ENCODE peak calls at places on chromosomes 12 and 14, in four cellular contexts. U is body of pancreas, D is IMR-90, O is kidney epithelial cell. T is an unnamed sample.

GRCh38 chr14:102220031-102220430 is 80.3 kb downstream of the WDR20 start:
- DNase-seq in U (no peak), D (no peak), O (no peak), T (peak; percentile 37)

GRCh38 chr12:124626841-124627502 is 59.6 kb upstream of the NCOR2 start:
- DNase-seq in U (peak; percentile 65), D (peak; percentile 43), O (no peak), T (peak; percentile 36)

GRCh38 chr14:35444104-35444503 is 39.6 kb upstream of the NFKBIA start:
- DNase-seq in U (no peak), D (no peak), O (no peak), T (no peak)

GRCh38 chr14:99572173-99572999 is 31.6 kb downstream of the CCDC85C start:
- DNase-seq in U (peak; percentile 63), D (no peak), O (no peak), T (no peak)

GRCh38 chr12:95646781-95647184 is 95.5 kb upstream of the USP44 start:
- DNase-seq in U (no peak), D (peak; percentile 84), O (peak; percentile 56), T (no peak)

GRCh38 chr14:50311337-50311973 is 574 bp downstream of the L2HGDH start:
- DNase-seq in U (no peak), D (no peak), O (no peak), T (no peak)

GRCh38 chr12:57723630-57723962 is 14.9 kb downstream of the AGAP2 start:
- DNase-seq in U (no peak), D (no peak), O (no peak), T (no peak)

GRCh38 chr12:84117190-84117589 is 795.4 kb downstream of the SLC6A15 start:
- DNase-seq in U (no peak), D (no peak), O (no peak), T (no peak)

GRCh38 chr12:87660987-87661769 is 368.0 kb downstream of the C12orf50 start:
- DNase-seq in U (peak; percentile 35), D (peak; percentile 4), O (no peak), T (no peak)

GRCh38 chr12:80701388-80701787 is 6.0 kb upstream of the MYF6 start:
- DNase-seq in U (no peak), D (peak; percentile 1), O (no peak), T (no peak)

GRCh38 chr14:49464885-49465284 is 121.3 kb downstream of the RPS29 start:
- DNase-seq in U (no peak), D (no peak), O (no peak), T (no peak)

GRCh38 chr12:52415870-52416750 is 10.0 kb upstream of the KRT82 start:
- DNase-seq in U (peak; percentile 57), D (peak; percentile 71), O (no peak), T (no peak)

GRCh38 chr12:120460157-120460556 is 9.4 kb downstream of the SRSF9 start:
- DNase-seq in U (no peak), D (no peak), O (no peak), T (no peak)

GRCh38 chr14:24376448-24377070 is 8.6 kb downstream of the NFATC4 start:
- DNase-seq in U (no peak), D (no peak), O (no peak), T (no peak)

GRCh38 chr12:123519151-123520001 is 14.1 kb downstream of the RILPL1 start:
- DNase-seq in U (peak; percentile 53), D (peak; percentile 56), O (peak; percentile 71), T (peak; percentile 57)

GRCh38 chr12:58424735-58425379 is 483.5 kb downstream of the ATP23 start:
- DNase-seq in U (no peak), D (no peak), O (no peak), T (no peak)

GRCh38 chr12:96500686-96501085 is 11.3 kb downstream of the CFAP54 start:
- DNase-seq in U (no peak), D (peak; percentile 40), O (no peak), T (no peak)

GRCh38 chr12:19220861-19221466 is 91.4 kb downstream of the PLEKHA5 start:
- DNase-seq in U (no peak), D (peak; percentile 89), O (no peak), T (no peak)

GRCh38 chr12:125128806-125129571 is 63.8 kb downstream of the AACS start:
- DNase-seq in U (no peak), D (no peak), O (no peak), T (no peak)

GRCh38 chr12:89247962-89248361 is 104.3 kb downstream of the DUSP6 start:
- DNase-seq in U (no peak), D (peak; percentile 33), O (no peak), T (no peak)

GRCh38 chr12:124510301-124510970 is 57.0 kb downstream of the NCOR2 start:
- DNase-seq in U (peak; percentile 49), D (no peak), O (no peak), T (no peak)

GRCh38 chr14:49615776-49616175 is 4.7 kb downstream of the RPL36AL start:
- DNase-seq in U (no peak), D (no peak), O (no peak), T (no peak)

GRCh38 chr12:93079976-93080375 is 150.9 kb upstream of the EEA1 start:
- DNase-seq in U (no peak), D (no peak), O (no peak), T (no peak)

GRCh38 chr14:94998702-94999101 is 158.6 kb downstream of the DICER1 start:
- DNase-seq in U (no peak), D (no peak), O (no peak), T (no peak)

GRCh38 chr12:101795786-101796185 is 35.0 kb downstream of the GNPTAB start:
- DNase-seq in U (no peak), D (no peak), O (no peak), T (no peak)

GRCh38 chr12:58030566-58031279 is 89.4 kb downstream of the ATP23 start:
- DNase-seq in U (no peak), D (peak; percentile 4), O (peak; percentile 35), T (no peak)

GRCh38 chr12:127162307-127162706 is 1104.7 kb upstream of the TMEM132C start:
- DNase-seq in U (no peak), D (no peak), O (no peak), T (no peak)

GRCh38 chr12:111404362-111405148 is 1.2 kb upstream of the SH2B3 start:
- DNase-seq in U (peak; percentile 65), D (no peak), O (no peak), T (no peak)

GRCh38 chr12:12977231-12977630 is 22.8 kb downstream of the HEBP1 start:
- DNase-seq in U (no peak), D (no peak), O (no peak), T (no peak)

GRCh38 chr14:75519826-75520692 is 2.2 kb upstream of the BATF start:
- DNase-seq in U (no peak), D (peak; percentile 65), O (no peak), T (no peak)

GRCh38 chr12:29725587-29726320 is 58.0 kb downstream of the TMTC1 start:
- DNase-seq in U (no peak), D (peak; percentile 70), O (no peak), T (no peak)

GRCh38 chr14:66085224-66085623 is 400.9 kb upstream of the CCDC196 start:
- DNase-seq in U (no peak), D (no peak), O (no peak), T (no peak)

GRCh38 chr14:86364634-86365033 is 834.7 kb downstream of the FLRT2 start:
- DNase-seq in U (no peak), D (no peak), O (no peak), T (no peak)

GRCh38 chr12:113899042-113899843 is 66.9 kb downstream of the RBM19 start:
- DNase-seq in U (peak; percentile 38), D (no peak), O (no peak), T (no peak)

GRCh38 chr12:43882578-43883178 is 46.8 kb downstream of the TMEM117 start:
- DNase-seq in U (peak; percentile 37), D (peak; percentile 76), O (no peak), T (no peak)

GRCh38 chr12:77102123-77102522 is 36.8 kb upstream of the E2F7 start:
- DNase-seq in U (no peak), D (no peak), O (no peak), T (no peak)

GRCh38 chr14:21055473-21056117 is 2.0 kb upstream of the RNASE8 start:
- DNase-seq in U (peak; percentile 50), D (no peak), O (no peak), T (no peak)

GRCh38 chr12:86838709-86839108 is 582.5 kb upstream of the MGAT4C start:
- DNase-seq in U (no peak), D (no peak), O (no peak), T (peak; percentile 44)

GRCh38 chr12:754871-755562 is 2.6 kb downstream of the WNK1 start:
- DNase-seq in U (peak; percentile 9), D (peak; percentile 81), O (no peak), T (no peak)
- H3K4me3 ChIP-seq in U (no peak overlapping the region), D (peak overlapping the region; percentile 65), O (peak overlapping the region; percentile 92), T (peak overlapping the region; percentile 82)

GRCh38 chr12:24705741-24706358 is 243.1 kb downstream of the BCAT1 start:
- DNase-seq in U (no peak), D (peak; percentile 29), O (no peak), T (no peak)
- H3K4me3 ChIP-seq in U (no peak overlapping the region), D (no peak overlapping the region), O (no peak overlapping the region), T (no peak overlapping the region)

GRCh38 chr14:22540811-22541360 is 48.1 kb downstream of the DAD1 start:
- DNase-seq in U (no peak), D (no peak), O (no peak), T (no peak)

GRCh38 chr14:22541721-22542120 is 47.3 kb downstream of the DAD1 start:
- DNase-seq in U (no peak), D (no peak), O (no peak), T (no peak)

GRCh38 chr14:22544406-22544805 is 44.6 kb downstream of the DAD1 start:
- DNase-seq in U (no peak), D (no peak), O (no peak), T (no peak)

GRCh38 chr14:22540286-22540685 is 48.7 kb downstream of the DAD1 start:
- DNase-seq in U (no peak), D (no peak), O (no peak), T (no peak)

GRCh38 chr14:22542360-22542759 is 46.7 kb downstream of the DAD1 start:
- DNase-seq in U (no peak), D (no peak), O (no peak), T (no peak)
- H3K4me3 ChIP-seq in U (no peak overlapping the region), D (no peak overlapping the region), O (no peak overlapping the region), T (no peak overlapping the region)

GRCh38 chr12:40106655-40107054 is 774 bp upstream of the SLC2A13 start:
- DNase-seq in U (no peak), D (no peak), O (no peak), T (no peak)
- H3K4me3 ChIP-seq in U (no peak overlapping the region), D (no peak overlapping the region), O (no peak overlapping the region), T (peak overlapping the region; percentile 73)

GRCh38 chr12:68538722-68539614 is 71.7 kb upstream of the RAP1B start:
- DNase-seq in U (peak; percentile 46), D (peak; percentile 26), O (no peak), T (no peak)
- H3K4me3 ChIP-seq in U (no peak overlapping the region), D (no peak overlapping the region), O (no peak overlapping the region), T (peak overlapping the region; percentile 51)

GRCh38 chr12:14776236-14776959 is 26.9 kb downstream of the WBP11 start:
- DNase-seq in U (peak; percentile 3), D (peak; percentile 29), O (no peak), T (no peak)
- H3K4me3 ChIP-seq in U (no peak overlapping the region), D (no peak overlapping the region), O (no peak overlapping the region), T (no peak overlapping the region)